ENCODE peak calls at places on chromosome 10, in six cellular contexts. Y is ovary, F is endothelial cell of umbilical vein, P is psoas muscle, X is cardiac muscle cell, K is body of pancreas. I is an unnamed sample.

GRCh38 chr10:126104767-126105166 is 208.4 kb downstream of the FANK1 start:
- DNase-seq in F (no peak), Y (peak; percentile 76), P (peak; percentile 78), X (no peak), K (no peak), I (no peak)

GRCh38 chr10:124917168-124917938 is 24.6 kb upstream of the ZRANB1 start:
- DNase-seq in K (peak; percentile 50), F (peak; percentile 76), X (peak; percentile 71), Y (peak; percentile 71), P (peak; percentile 74), I (peak; percentile 39)

GRCh38 chr10:101495324-101495925 is 92.6 kb downstream of the POLL start:
- DNase-seq in X (peak; percentile 23), Y (no peak), P (no peak), K (no peak), F (peak; percentile 34), I (peak; percentile 14)

GRCh38 chr10:27743736-27744477 is 1.7 kb downstream of the MKX start:
- DNase-seq in X (peak; percentile 43), K (peak; percentile 20), F (no peak), P (peak; percentile 46), Y (no peak), I (peak; percentile 20)

GRCh38 chr10:112950714-112951348 is 784 bp downstream of the TCF7L2 start:
- DNase-seq in Y (peak; percentile 66), P (peak; percentile 60), K (peak; percentile 38), F (peak; percentile 40), X (peak; percentile 68), I (peak; percentile 45)

GRCh38 chr10:88525371-88526079 is 57.6 kb downstream of the RNLS start:
- DNase-seq in F (peak; percentile 86), P (no peak), X (no peak), Y (no peak), K (peak; percentile 50), I (peak; percentile 88)

GRCh38 chr10:113317476-113317875 is 235.4 kb upstream of the HABP2 start:
- DNase-seq in F (no peak), K (no peak), Y (no peak), X (no peak), P (no peak), I (no peak)

GRCh38 chr10:12164085-12164484 is 31.6 kb downstream of the NUDT5 start:
- DNase-seq in X (no peak), P (no peak), K (no peak), F (no peak), Y (no peak), I (no peak)

GRCh38 chr10:74770400-74770799 is 56.0 kb upstream of the KAT6B start:
- DNase-seq in F (no peak), X (no peak), K (no peak), Y (no peak), P (no peak), I (no peak)

GRCh38 chr10:55628260-55628701 is 732.8 kb downstream of the ZWINT start:
- DNase-seq in P (no peak), X (peak; percentile 59), K (no peak), F (no peak), Y (no peak), I (no peak)

GRCh38 chr10:122822973-122823690 is 22.5 kb downstream of the CUZD1 start:
- DNase-seq in F (no peak), K (no peak), Y (no peak), P (no peak), X (no peak), I (no peak)

GRCh38 chr10:116385994-116386809 is 41.4 kb upstream of the PNLIPRP3 start:
- DNase-seq in K (no peak), P (no peak), Y (no peak), F (peak; percentile 39), X (peak; percentile 42), I (peak; percentile 33)

GRCh38 chr10:53754851-53755250 is 982.3 kb upstream of the MBL2 start:
- DNase-seq in P (no peak), F (no peak), K (no peak), Y (no peak), X (no peak), I (no peak)

GRCh38 chr10:122688293-122688989 is 11.2 kb downstream of the C10orf120 start:
- DNase-seq in K (peak; percentile 27), P (no peak), F (peak; percentile 32), Y (no peak), X (peak; percentile 42), I (peak; percentile 9)

GRCh38 chr10:129464251-129464650 is 2.8 kb upstream of the MGMT start:
- DNase-seq in F (no peak), K (no peak), Y (no peak), P (no peak), X (no peak), I (no peak)

GRCh38 chr10:59033622-59034021 is 142.8 kb upstream of the PHYHIPL start:
- DNase-seq in K (peak; percentile 25), X (no peak), P (no peak), Y (no peak), F (no peak), I (peak; percentile 12)

GRCh38 chr10:89463846-89464537 is 49.6 kb downstream of the IFIT5 start:
- DNase-seq in K (peak; percentile 51), X (peak; percentile 62), Y (no peak), P (no peak), F (no peak), I (no peak)

GRCh38 chr10:69842020-69842419 is 40.3 kb downstream of the COL13A1 start:
- DNase-seq in X (no peak), F (no peak), P (no peak), Y (no peak), K (no peak), I (no peak)

GRCh38 chr10:116444527-116445142 is 17.0 kb downstream of the PNLIPRP3 start:
- DNase-seq in X (peak; percentile 70), P (no peak), F (peak; percentile 21), Y (no peak), K (peak; percentile 28), I (no peak)

GRCh38 chr10:8312861-8313260 is 258.4 kb downstream of the GATA3 start:
- DNase-seq in P (no peak), F (no peak), Y (no peak), K (no peak), X (no peak), I (peak; percentile 23)

GRCh38 chr10:98659951-98660350 is 213.2 kb upstream of the HPS1 start:
- DNase-seq in F (no peak), K (no peak), Y (no peak), P (no peak), X (no peak), I (no peak)

GRCh38 chr10:326350-326749 is 191.1 kb downstream of the ZMYND11 start:
- DNase-seq in X (no peak), Y (no peak), K (no peak), P (no peak), F (no peak), I (no peak)

GRCh38 chr10:58775960-58776574 is 263.4 kb downstream of the BICC1 start:
- DNase-seq in K (no peak), Y (no peak), X (no peak), F (no peak), P (no peak), I (peak; percentile 71)

GRCh38 chr10:6406220-6407033 is 173.6 kb downstream of the PRKCQ start:
- DNase-seq in X (no peak), P (no peak), F (peak; percentile 15), Y (no peak), K (no peak), I (peak; percentile 45)

GRCh38 chr10:13960603-13961002 is 370.1 kb downstream of the FRMD4A start:
- DNase-seq in F (no peak), K (no peak), X (no peak), P (no peak), Y (no peak), I (no peak)

GRCh38 chr10:114519306-114519669 is 115.0 kb upstream of the AFAP1L2 start:
- DNase-seq in X (no peak), P (no peak), K (peak; percentile 39), Y (no peak), F (no peak), I (peak; percentile 93)

GRCh38 chr10:121497513-121497912 is 100.7 kb downstream of the FGFR2 start:
- DNase-seq in Y (no peak), K (no peak), F (no peak), P (no peak), X (no peak), I (peak; percentile 10)

GRCh38 chr10:121500591-121501341 is 97.5 kb downstream of the FGFR2 start:
- DNase-seq in K (no peak), X (no peak), P (no peak), Y (no peak), F (no peak), I (no peak)

GRCh38 chr10:121495719-121496118 is 102.5 kb downstream of the FGFR2 start:
- DNase-seq in X (peak; percentile 20), Y (no peak), P (no peak), K (no peak), F (no peak), I (no peak)

GRCh38 chr10:121501796-121502195 is 96.4 kb downstream of the FGFR2 start:
- DNase-seq in F (no peak), Y (no peak), P (no peak), X (no peak), K (no peak), I (no peak)

GRCh38 chr10:121498071-121498470 is 100.2 kb downstream of the FGFR2 start:
- DNase-seq in Y (no peak), F (no peak), P (no peak), X (no peak), K (no peak), I (no peak)
- TF ChIP-seq CTCF in Y (no peak), F (no peak), P (no peak), X (no peak), K (no peak), I (peak; percentile 7)

GRCh38 chr10:86342111-86342863 is 24.3 kb downstream of the GRID1 start:
- DNase-seq in X (no peak), P (no peak), Y (no peak), F (no peak), K (no peak), I (no peak)
- H3K4me1 ChIP-seq in X (peaks cover 3% of the 10 kb centered on the region), P (no peaks in the 10 kb centered on the region), Y (no peaks in the 10 kb centered on the region), F (no peaks in the 10 kb centered on the region), K (no peaks in the 10 kb centered on the region), I (peaks cover 7% of the 10 kb centered on the region)

GRCh38 chr10:30027057-30028005 is 32.1 kb downstream of the JCAD start:
- DNase-seq in P (peak; percentile 69), F (peak; percentile 73), Y (peak; percentile 45), X (no peak), K (peak; percentile 36), I (peak; percentile 61)
- TF ChIP-seq CTCF in P (peak; percentile 11), F (peak; percentile 14), Y (no peak), X (no peak), K (peak; percentile 12), I (peak; percentile 31)

GRCh38 chr10:46307281-46308112 is 20.7 kb downstream of the ANTXRL start:
- DNase-seq in F (no peak), P (no peak), K (no peak), Y (peak; percentile 8), X (no peak), I (no peak)

GRCh38 chr10:46305986-46306385 is 19.2 kb downstream of the ANTXRL start:
- DNase-seq in P (no peak), K (no peak), X (no peak), F (no peak), Y (no peak), I (no peak)

GRCh38 chr10:46305430-46305808 is 18.6 kb downstream of the ANTXRL start:
- DNase-seq in F (no peak), P (no peak), Y (peak; percentile 9), X (no peak), K (no peak), I (no peak)

GRCh38 chr10:46308113-46308415 is 21.3 kb downstream of the ANTXRL start:
- DNase-seq in P (no peak), X (no peak), F (no peak), Y (peak; percentile 18), K (no peak), I (no peak)

GRCh38 chr10:46306550-46307184 is 19.9 kb downstream of the ANTXRL start:
- DNase-seq in P (no peak), F (no peak), X (no peak), K (no peak), Y (no peak), I (no peak)
- H3K4me1 ChIP-seq in P (no peaks in the 10 kb centered on the region), F (no peaks in the 10 kb centered on the region), X (no peaks in the 10 kb centered on the region), K (no peaks in the 10 kb centered on the region), Y (no peaks in the 10 kb centered on the region), I (no peaks in the 10 kb centered on the region)

I was measured in mammary epithelial cell.